ENCODE peak calls at places on chromosomes 12 and 14, in five cellular contexts. J is D341Med; I is stimulated activated CD8-positive, alpha-beta memory T cell treated with anti-CD3 and anti-CD28 coated beads, Interleukin-7, amount 100 ng/mL, for 1 hour; N is activated T-helper 1 cell treated with Interleukin-2 at 50 U/mL for 16 hours; R is EL. K is an unnamed sample.

GRCh38 chr12:55969356-55969755 is 2.7 kb downstream of the CDK2 start:
- DNase-seq in N (no peak), J (no peak), R (no peak), I (no peak), K (no peak)

GRCh38 chr14:22819191-22819988 is 4.2 kb upstream of the SLC7A7 start:
- DNase-seq in R (peak; percentile 38), J (no peak), I (no peak), N (no peak), K (no peak)

GRCh38 chr12:112843272-112843671 is 51.7 kb downstream of the RPH3A start:
- DNase-seq in I (no peak), J (no peak), N (no peak), R (peak; percentile 41), K (no peak)

GRCh38 chr14:31357279-31357678 is 63.1 kb downstream of the HEATR5A start:
- DNase-seq in N (no peak), R (no peak), I (no peak), J (no peak), K (no peak)

GRCh38 chr12:82527165-82527780 is 159.4 kb upstream of the TMTC2 start:
- DNase-seq in I (no peak), R (peak; percentile 42), N (no peak), J (peak; percentile 48), K (no peak)

GRCh38 chr14:97219356-97220017 is 422.3 kb downstream of the VRK1 start:
- DNase-seq in I (no peak), J (no peak), R (no peak), N (no peak), K (no peak)

GRCh38 chr12:53252349-53252916 is 15.7 kb upstream of the ESPL1 start:
- DNase-seq in J (peak; percentile 54), I (no peak), N (no peak), R (no peak), K (no peak)

GRCh38 chr12:25256826-25257225 is 6.1 kb upstream of the KRAS start:
- DNase-seq in R (no peak), I (no peak), N (no peak), J (no peak), K (no peak)

GRCh38 chr12:7303230-7303629 is 642 bp upstream of the ACSM4 start:
- DNase-seq in R (peak; percentile 4), N (no peak), J (no peak), I (no peak), K (no peak)

GRCh38 chr12:119964123-119964522 is 24.9 kb upstream of the BICDL1 start:
- DNase-seq in J (no peak), N (no peak), R (no peak), I (no peak), K (no peak)

GRCh38 chr12:13435535-13435934 is 239.0 kb downstream of the EMP1 start:
- DNase-seq in N (no peak), I (no peak), J (no peak), R (peak; percentile 28), K (no peak)

GRCh38 chr14:105087963-105088811 is 23.0 kb upstream of the GPR132 start:
- DNase-seq in J (peak; percentile 54), R (peak; percentile 91), I (no peak), N (no peak), K (no peak)

GRCh38 chr12:118979763-118980406 is 1.5 kb upstream of the SRRM4 start:
- DNase-seq in J (peak; percentile 88), R (peak; percentile 13), I (no peak), N (no peak), K (no peak)

GRCh38 chr14:59060841-59061240 is 127.6 kb upstream of the DAAM1 start:
- DNase-seq in I (no peak), N (no peak), J (no peak), R (no peak), K (no peak)

GRCh38 chr14:41873379-41874034 is 266.8 kb downstream of the LRFN5 start:
- DNase-seq in N (no peak), R (no peak), I (no peak), J (no peak), K (no peak)

GRCh38 chr12:32776258-32776657 is 20.6 kb upstream of the YARS2 start:
- DNase-seq in I (no peak), J (no peak), R (no peak), N (no peak), K (no peak)

GRCh38 chr14:77980475-77981321 is 180.8 kb downstream of the ADCK1 start:
- DNase-seq in R (peak; percentile 3), N (no peak), I (no peak), J (no peak), K (no peak)

GRCh38 chr12:110600254-110600653 is 13.7 kb upstream of the TCTN1 start:
- DNase-seq in R (peak; percentile 52), J (peak; percentile 34), N (no peak), I (no peak), K (no peak)

GRCh38 chr12:130083746-130084145 is 78.5 kb upstream of the FZD10 start:
- DNase-seq in J (no peak), R (no peak), N (no peak), I (no peak), K (no peak)

GRCh38 chr14:20522332-20522731 is 17.0 kb downstream of the RNASE10 start:
- DNase-seq in R (no peak), I (no peak), J (no peak), N (no peak), K (no peak)

GRCh38 chr14:36647827-36648753 is 13.6 kb upstream of the PAX9 start:
- DNase-seq in I (no peak), R (peak; percentile 34), J (peak; percentile 69), N (no peak), K (no peak)

GRCh38 chr12:119178544-119179334 is at the start of gene HSPB8:
- DNase-seq in J (peak; percentile 53), R (peak; percentile 87), I (no peak), N (no peak), K (no peak)

GRCh38 chr12:119938049-119938667 is 50.9 kb upstream of the BICDL1 start:
- DNase-seq in I (peak; percentile 57), N (peak; percentile 40), R (peak; percentile 54), J (peak; percentile 76), K (no peak)

GRCh38 chr12:128947199-128947598 is 93.9 kb downstream of the GLT1D1 start:
- DNase-seq in N (no peak), I (no peak), R (no peak), J (no peak), K (no peak)

GRCh38 chr12:44127966-44128365 is 292.1 kb downstream of the TMEM117 start:
- DNase-seq in N (no peak), I (no peak), J (no peak), R (no peak), K (no peak)

K was measured in SIG-M5.